ENCODE peak calls at places on chromosomes 11 and 22, in six cellular contexts. One of them, this sample, is unnamed.

GRCh38 chr22:30695351-30695762 is 683 bp downstream of the OSBP2 start:
- DNase-seq in brain microvascular endothelial cell: no peak
- DNase-seq in cardiac muscle cell: no peak
- DNase-seq in endothelial cell of umbilical vein: no peak
- DNase-seq in lower lobe of right lung: no peak
- DNase-seq in CD8-positive, alpha-beta T cell: no peak
- DNase-seq in this sample: peak; percentile 44

GRCh38 chr11:71452354-71453020 is 516 bp upstream of the NADSYN1 start:
- DNase-seq in CD8-positive, alpha-beta T cell: peak; percentile 54
- DNase-seq in cardiac muscle cell: peak; percentile 23
- DNase-seq in brain microvascular endothelial cell: peak; percentile 37
- DNase-seq in endothelial cell of umbilical vein: peak; percentile 63
- DNase-seq in lower lobe of right lung: peak; percentile 65
- DNase-seq in this sample: peak; percentile 56

GRCh38 chr11:10444725-10445286 is 10.3 kb upstream of the AMPD3 start:
- DNase-seq in cardiac muscle cell: no peak
- DNase-seq in endothelial cell of umbilical vein: no peak
- DNase-seq in CD8-positive, alpha-beta T cell: no peak
- DNase-seq in lower lobe of right lung: no peak
- DNase-seq in brain microvascular endothelial cell: no peak
- DNase-seq in this sample: no peak

GRCh38 chr11:14361951-14362350 is 3.0 kb upstream of the RRAS2 start:
- DNase-seq in lower lobe of right lung: no peak
- DNase-seq in endothelial cell of umbilical vein: no peak
- DNase-seq in cardiac muscle cell: no peak
- DNase-seq in brain microvascular endothelial cell: no peak
- DNase-seq in CD8-positive, alpha-beta T cell: no peak
- DNase-seq in this sample: no peak

GRCh38 chr22:35458547-35459422 is 58.8 kb downstream of the MCM5 start:
- DNase-seq in lower lobe of right lung: no peak
- DNase-seq in brain microvascular endothelial cell: no peak
- DNase-seq in cardiac muscle cell: no peak
- DNase-seq in endothelial cell of umbilical vein: no peak
- DNase-seq in CD8-positive, alpha-beta T cell: no peak
- DNase-seq in this sample: no peak

GRCh38 chr11:19980957-19981669 is 179.2 kb downstream of the DBX1 start:
- DNase-seq in CD8-positive, alpha-beta T cell: no peak
- DNase-seq in brain microvascular endothelial cell: peak; percentile 69
- DNase-seq in endothelial cell of umbilical vein: peak; percentile 88
- DNase-seq in cardiac muscle cell: no peak
- DNase-seq in lower lobe of right lung: no peak
- DNase-seq in this sample: no peak

GRCh38 chr11:107819361-107820014 is 39.1 kb downstream of the SLC35F2 start:
- DNase-seq in CD8-positive, alpha-beta T cell: no peak
- DNase-seq in lower lobe of right lung: no peak
- DNase-seq in endothelial cell of umbilical vein: peak; percentile 85
- DNase-seq in cardiac muscle cell: no peak
- DNase-seq in brain microvascular endothelial cell: peak; percentile 40
- DNase-seq in this sample: no peak

GRCh38 chr22:22957090-22957489 is 69.5 kb downstream of the IGLL5 start:
- DNase-seq in lower lobe of right lung: no peak
- DNase-seq in endothelial cell of umbilical vein: no peak
- DNase-seq in cardiac muscle cell: no peak
- DNase-seq in CD8-positive, alpha-beta T cell: no peak
- DNase-seq in brain microvascular endothelial cell: no peak
- DNase-seq in this sample: no peak

GRCh38 chr22:24503851-24504170 is 8.7 kb downstream of the UPB1 start:
- DNase-seq in brain microvascular endothelial cell: no peak
- DNase-seq in endothelial cell of umbilical vein: no peak
- DNase-seq in CD8-positive, alpha-beta T cell: no peak
- DNase-seq in cardiac muscle cell: no peak
- DNase-seq in lower lobe of right lung: no peak
- DNase-seq in this sample: no peak

GRCh38 chr11:10429526-10429925 is 25.5 kb upstream of the AMPD3 start:
- DNase-seq in cardiac muscle cell: no peak
- DNase-seq in lower lobe of right lung: no peak
- DNase-seq in endothelial cell of umbilical vein: no peak
- DNase-seq in CD8-positive, alpha-beta T cell: no peak
- DNase-seq in brain microvascular endothelial cell: no peak
- DNase-seq in this sample: no peak

GRCh38 chr11:47399860-47400812 is 8.3 kb upstream of the SLC39A13 start:
- DNase-seq in CD8-positive, alpha-beta T cell: peak; percentile 29
- DNase-seq in cardiac muscle cell: peak; percentile 24
- DNase-seq in brain microvascular endothelial cell: no peak
- DNase-seq in endothelial cell of umbilical vein: no peak
- DNase-seq in lower lobe of right lung: no peak
- DNase-seq in this sample: no peak

GRCh38 chr22:46006379-46007002 is 29.5 kb upstream of the WNT7B start:
- DNase-seq in brain microvascular endothelial cell: peak; percentile 76
- DNase-seq in lower lobe of right lung: peak; percentile 95
- DNase-seq in endothelial cell of umbilical vein: peak; percentile 82
- DNase-seq in cardiac muscle cell: peak; percentile 88
- DNase-seq in CD8-positive, alpha-beta T cell: peak; percentile 83
- DNase-seq in this sample: peak; percentile 95
- TF ChIP-seq CTCF in brain microvascular endothelial cell: peak; percentile 93
- TF ChIP-seq CTCF in lower lobe of right lung: peak; percentile 94
- TF ChIP-seq CTCF in endothelial cell of umbilical vein: peak; percentile 95
- TF ChIP-seq CTCF in cardiac muscle cell: peak; percentile 91
- TF ChIP-seq CTCF in CD8-positive, alpha-beta T cell: peak; percentile 94
- TF ChIP-seq CTCF in this sample: peak; percentile 98

DNA sequence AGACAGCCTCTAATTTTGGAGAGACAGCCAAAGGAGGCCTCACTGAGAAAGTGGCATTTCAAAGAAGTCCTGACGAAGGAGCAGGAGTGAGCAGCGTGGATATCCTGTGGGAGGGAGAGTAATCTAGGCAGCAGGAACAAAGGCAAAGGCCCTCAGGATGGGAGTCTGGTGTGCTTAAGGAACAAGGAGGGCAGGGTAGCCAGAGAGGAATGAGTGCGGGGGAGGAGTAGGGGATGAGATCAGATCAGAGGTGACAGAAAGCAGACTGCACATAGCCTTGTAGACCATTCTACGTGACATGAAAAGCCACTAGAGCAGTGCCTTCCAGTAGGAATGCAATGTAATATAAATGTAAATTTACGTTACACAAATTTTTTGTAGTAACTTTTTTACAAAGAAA is 5.6 kb downstream of the SLC36A4 start:
- DNase-seq in CD8-positive, alpha-beta T cell: no peak
- DNase-seq in endothelial cell of umbilical vein: no peak
- DNase-seq in brain microvascular endothelial cell: no peak
- DNase-seq in cardiac muscle cell: peak; percentile 41
- DNase-seq in lower lobe of right lung: no peak
- DNase-seq in this sample: no peak
- H3K27me3 ChIP-seq in CD8-positive, alpha-beta T cell: no peaks in the 10 kb centered on the region
- H3K27me3 ChIP-seq in endothelial cell of umbilical vein: no peaks in the 10 kb centered on the region
- H3K27me3 ChIP-seq in brain microvascular endothelial cell: no peaks in the 10 kb centered on the region
- H3K27me3 ChIP-seq in cardiac muscle cell: no peaks in the 10 kb centered on the region
- H3K27me3 ChIP-seq in lower lobe of right lung: no peaks in the 10 kb centered on the region
- H3K27me3 ChIP-seq in this sample: no peaks in the 10 kb centered on the region

GRCh38 chr22:49634006-49634772 is 193.5 kb downstream of the BRD1 start:
- DNase-seq in endothelial cell of umbilical vein: no peak
- DNase-seq in cardiac muscle cell: no peak
- DNase-seq in CD8-positive, alpha-beta T cell: no peak
- DNase-seq in brain microvascular endothelial cell: no peak
- DNase-seq in lower lobe of right lung: peak; percentile 34
- DNase-seq in this sample: no peak
- TF ChIP-seq CTCF in endothelial cell of umbilical vein: no peak
- TF ChIP-seq CTCF in cardiac muscle cell: no peak
- TF ChIP-seq CTCF in CD8-positive, alpha-beta T cell: no peak
- TF ChIP-seq CTCF in brain microvascular endothelial cell: no peak
- TF ChIP-seq CTCF in lower lobe of right lung: no peak
- TF ChIP-seq CTCF in this sample: no peak

DNA sequence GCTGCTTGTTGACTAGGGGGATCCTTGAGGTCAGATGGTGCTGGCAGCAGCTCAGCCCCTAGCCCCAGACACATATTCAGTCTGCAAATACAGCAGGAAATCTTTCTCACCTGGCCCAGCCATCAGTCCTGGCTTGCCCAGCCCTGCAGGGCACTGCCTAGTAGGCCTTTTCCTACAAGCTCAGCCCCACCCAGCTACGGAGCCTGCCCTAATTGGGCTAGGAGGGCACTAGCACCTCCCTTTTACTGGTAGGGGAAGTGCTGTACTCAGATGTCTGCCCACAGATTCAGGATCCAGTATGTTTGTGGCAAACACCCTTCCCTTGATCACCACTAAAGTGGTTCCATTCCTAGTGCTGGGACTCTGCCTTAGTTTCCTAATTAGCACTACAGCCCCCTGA is 257.1 kb upstream of the CADM1 start:
- DNase-seq in endothelial cell of umbilical vein: no peak
- DNase-seq in CD8-positive, alpha-beta T cell: no peak
- DNase-seq in lower lobe of right lung: peak; percentile 55
- DNase-seq in cardiac muscle cell: no peak
- DNase-seq in brain microvascular endothelial cell: no peak
- DNase-seq in this sample: no peak
- H3K27me3 ChIP-seq in endothelial cell of umbilical vein: no peaks in the 10 kb centered on the region
- H3K27me3 ChIP-seq in CD8-positive, alpha-beta T cell: no peaks in the 10 kb centered on the region
- H3K27me3 ChIP-seq in lower lobe of right lung: peaks cover 13% of the 10 kb centered on the region
- H3K27me3 ChIP-seq in cardiac muscle cell: peaks cover 42% of the 10 kb centered on the region
- H3K27me3 ChIP-seq in brain microvascular endothelial cell: no peaks in the 10 kb centered on the region
- H3K27me3 ChIP-seq in this sample: no peaks in the 10 kb centered on the region